ENCODE peak calls at places on chromosomes 3 and 15, in seven cellular contexts. U is IMR-90, C is H9, O is mesendoderm, G is neuronal stem cell, D is H1, K is mesenchymal stem cell. L is an unnamed sample.

GRCh38 chr3:177358085-177358967 is 161.0 kb upstream of the TBL1XR1 start:
- DNase-seq in U (peak), C (peak), O (peak), G (no peak), D (no peak), K (peak), L (peak)

GRCh38 chr3:72538070-72538745 is 310.0 kb downstream of the SHQ1 start:
- DNase-seq in U (no peak), C (no peak), O (no peak), G (no peak), D (no peak), K (no peak), L (no peak)

GRCh38 chr3:178703268-178703975 is 167.2 kb downstream of the KCNMB2 start:
- DNase-seq in U (peak), C (no peak), O (no peak), G (no peak), D (no peak), K (peak), L (no peak)

GRCh38 chr3:193240436-193240849 is 579 bp upstream of the PLAAT1 start:
- DNase-seq in U (no peak), C (peak), O (peak), G (no peak), D (no peak), K (peak), L (no peak)

GRCh38 chr3:71128951-71129350 is 454.6 kb downstream of the FOXP1 start:
- DNase-seq in U (no peak), C (no peak), O (no peak), G (no peak), D (no peak), K (peak), L (no peak)

GRCh38 chr3:54349231-54349647 is 226.9 kb downstream of the CACNA2D3 start:
- DNase-seq in U (no peak), C (no peak), O (peak), G (peak), D (peak), K (no peak), L (no peak)

GRCh38 chr15:63860161-63860954 is 26.6 kb upstream of the HERC1 start:
- DNase-seq in U (no peak), C (no peak), O (no peak), G (no peak), D (no peak), K (no peak), L (no peak)

GRCh38 chr3:52986938-52987337 is 58.9 kb downstream of the SFMBT1 start:
- DNase-seq in U (peak), C (no peak), O (peak), G (no peak), D (no peak), K (peak), L (peak)

GRCh38 chr15:63462053-63462452 is 42.3 kb upstream of the USP3 start:
- DNase-seq in U (peak), C (no peak), O (no peak), G (no peak), D (no peak), K (peak), L (no peak)

GRCh38 chr3:181369637-181370036 is 342.1 kb upstream of the SOX2 start:
- DNase-seq in U (no peak), C (no peak), O (no peak), G (no peak), D (no peak), K (no peak), L (no peak)
- H2BK120ac ChIP-seq in U (no peak), C (no peak), O (no peak), G (no peak), D (no peak), K (no peak), L (no peak)

GRCh38 chr3:157201648-157202278 is 41.8 kb upstream of the CCNL1 start:
- DNase-seq in U (peak), C (no peak), O (peak), G (no peak), D (no peak), K (peak), L (no peak)

GRCh38 chr3:157199841-157200240 is 39.9 kb upstream of the CCNL1 start:
- DNase-seq in U (peak), C (no peak), O (no peak), G (no peak), D (no peak), K (no peak), L (no peak)

GRCh38 chr3:157204880-157205279 is 44.9 kb upstream of the CCNL1 start:
- DNase-seq in U (no peak), C (no peak), O (no peak), G (no peak), D (no peak), K (no peak), L (no peak)

GRCh38 chr3:157204431-157204830 is 44.5 kb upstream of the CCNL1 start:
- DNase-seq in U (peak), C (no peak), O (peak), G (no peak), D (no peak), K (peak), L (no peak)
- H2BK120ac ChIP-seq in U (no peak), C (no peak), O (no peak), G (no peak), D (no peak), K (no peak), L (no peak)

GRCh38 chr3:76345878-76346277 is 560.5 kb upstream of the ZNF717 start:
- DNase-seq in U (no peak), C (no peak), O (no peak), G (no peak), D (no peak), K (no peak), L (no peak)
- H2BK120ac ChIP-seq in U (no peak), C (no peak), O (no peak), G (no peak), D (no peak), K (no peak), L (no peak)

DNA sequence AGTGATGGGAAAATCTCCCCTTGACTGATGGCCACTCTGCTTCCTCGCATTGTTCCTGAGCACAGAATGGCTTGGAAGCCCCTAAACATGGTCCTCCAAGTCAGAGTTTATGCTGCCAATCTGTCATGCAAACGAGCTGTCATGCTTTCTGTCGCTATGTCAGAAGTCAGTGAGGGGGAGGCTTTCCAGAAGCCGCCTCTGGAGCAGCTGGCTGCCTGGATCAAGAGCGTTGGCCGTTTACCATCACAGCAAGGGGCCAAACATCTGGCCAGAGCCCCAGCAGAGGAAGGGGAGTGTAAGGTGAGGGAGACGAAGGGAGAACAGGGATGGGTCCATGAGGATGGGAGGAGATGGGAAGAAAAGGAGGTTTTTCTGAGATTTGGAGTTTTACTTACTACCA is 372.6 kb upstream of the NR2F2 start:
- DNase-seq in U (no peak), C (peak), O (no peak), G (no peak), D (no peak), K (no peak), L (no peak)
- H2BK120ac ChIP-seq in U (no peak), C (no peak), O (no peak), G (no peak), D (no peak), K (no peak), L (no peak)

GRCh38 chr15:80768158-80768557 is 11.0 kb upstream of the CEMIP start:
- DNase-seq in U (no peak), C (no peak), O (no peak), G (no peak), D (no peak), K (no peak), L (no peak)

GRCh38 chr15:80769471-80770355 is 9.5 kb upstream of the CEMIP start:
- DNase-seq in U (no peak), C (no peak), O (peak), G (no peak), D (no peak), K (no peak), L (peak)

GRCh38 chr15:80770356-80770705 is 8.8 kb upstream of the CEMIP start:
- DNase-seq in U (no peak), C (no peak), O (no peak), G (no peak), D (no peak), K (no peak), L (no peak)

GRCh38 chr15:80764535-80764934 is 14.6 kb upstream of the CEMIP start:
- DNase-seq in U (no peak), C (no peak), O (no peak), G (no peak), D (no peak), K (no peak), L (no peak)

DNA sequence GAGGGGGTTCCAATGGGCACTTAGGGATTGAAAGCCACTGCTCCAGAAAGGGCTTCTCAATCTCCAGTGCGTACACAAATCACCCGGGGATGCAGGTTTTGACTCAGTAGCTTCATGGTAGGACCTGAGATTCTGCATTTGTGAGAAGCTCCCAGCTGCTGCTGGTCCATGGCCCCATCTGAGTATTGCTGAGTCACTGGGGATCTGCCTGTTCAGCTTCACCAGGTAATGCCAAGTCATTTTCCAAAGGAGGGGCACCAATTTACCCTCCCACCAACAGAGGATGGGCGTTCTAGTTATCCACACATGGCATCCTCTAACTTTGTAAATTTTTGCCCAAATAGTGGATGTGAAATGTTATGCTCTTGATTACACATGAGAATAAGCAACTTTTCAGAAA is 12.9 kb upstream of the CEMIP start:
- DNase-seq in U (no peak), C (no peak), O (no peak), G (no peak), D (no peak), K (no peak), L (no peak)
- H2BK120ac ChIP-seq in U (no peak), C (no peak), O (no peak), G (no peak), D (no peak), K (no peak), L (no peak)

GRCh38 chr3:108489776-108490175 is 20.6 kb downstream of the MYH15 start:
- DNase-seq in U (peak), C (peak), O (peak), G (peak), D (no peak), K (peak), L (peak)

GRCh38 chr3:108495717-108496116 is 14.7 kb downstream of the MYH15 start:
- DNase-seq in U (no peak), C (no peak), O (no peak), G (no peak), D (no peak), K (no peak), L (no peak)

GRCh38 chr3:108497271-108497670 is 13.1 kb downstream of the MYH15 start:
- DNase-seq in U (no peak), C (no peak), O (no peak), G (no peak), D (no peak), K (no peak), L (no peak)

GRCh38 chr3:108493862-108494261 is 16.5 kb downstream of the MYH15 start:
- DNase-seq in U (no peak), C (peak), O (no peak), G (no peak), D (no peak), K (no peak), L (no peak)

DNA sequence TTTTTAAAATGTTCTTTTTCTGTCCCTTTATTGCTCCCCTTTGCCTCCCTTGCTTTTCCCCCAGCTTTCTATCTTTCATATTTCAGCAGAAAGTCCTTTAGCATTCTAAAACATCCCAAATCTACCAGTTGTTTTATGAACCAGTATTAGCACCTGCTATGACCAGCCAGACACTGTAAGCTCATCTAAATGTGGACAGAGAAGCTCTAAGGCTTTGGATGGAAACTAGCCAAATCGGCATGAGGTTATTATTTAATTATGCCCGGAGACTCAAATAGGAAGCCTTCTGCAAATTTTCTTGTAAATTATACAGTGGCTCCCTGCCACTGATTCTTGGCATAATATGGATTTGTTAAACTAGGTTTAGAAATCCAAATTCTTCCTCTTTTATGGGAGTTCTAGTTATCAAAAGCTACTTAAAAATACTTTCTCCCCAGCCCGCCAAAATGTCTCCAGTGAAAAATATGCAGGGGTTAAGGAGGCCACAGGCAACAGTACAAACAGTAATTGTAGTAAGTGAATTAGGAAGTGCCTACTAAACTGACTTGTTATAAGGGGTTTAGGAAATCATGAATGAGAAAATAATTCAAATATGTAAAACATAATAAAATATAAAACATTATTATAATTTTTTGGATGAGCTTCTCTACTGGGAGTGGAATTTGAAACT is 15.4 kb downstream of the MYH15 start:
- DNase-seq in U (no peak), C (no peak), O (no peak), G (no peak), D (no peak), K (no peak), L (no peak)
- H2BK120ac ChIP-seq in U (no peak), C (no peak), O (no peak), G (no peak), D (no peak), K (no peak), L (no peak)

GRCh38 chr3:182035324-182035723 is 323.6 kb downstream of the SOX2 start:
- DNase-seq in U (no peak), C (no peak), O (no peak), G (no peak), D (no peak), K (no peak), L (no peak)

DNA sequence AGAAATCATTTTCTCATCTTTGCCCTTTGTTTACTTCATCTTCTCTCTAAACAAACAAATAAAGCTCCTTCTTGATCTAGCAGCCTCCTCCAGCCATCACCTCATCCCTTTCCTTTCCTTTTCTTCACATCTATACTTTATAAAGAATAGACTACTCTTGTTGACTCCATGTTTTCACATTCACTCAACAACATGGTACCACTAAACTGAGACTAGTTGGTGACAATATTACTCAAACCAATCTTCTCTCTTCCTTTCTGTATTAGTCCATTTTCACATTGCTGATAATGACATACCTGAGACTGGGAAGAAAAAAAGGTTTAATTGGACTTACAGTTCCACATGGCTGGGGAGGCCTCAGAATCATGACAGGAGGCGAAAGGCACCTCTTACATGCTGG is 324.7 kb downstream of the SOX2 start:
- DNase-seq in U (no peak), C (no peak), O (no peak), G (no peak), D (no peak), K (no peak), L (no peak)
- H2BK120ac ChIP-seq in U (no peak), C (no peak), O (no peak), G (no peak), D (no peak), K (no peak), L (no peak)

DNA sequence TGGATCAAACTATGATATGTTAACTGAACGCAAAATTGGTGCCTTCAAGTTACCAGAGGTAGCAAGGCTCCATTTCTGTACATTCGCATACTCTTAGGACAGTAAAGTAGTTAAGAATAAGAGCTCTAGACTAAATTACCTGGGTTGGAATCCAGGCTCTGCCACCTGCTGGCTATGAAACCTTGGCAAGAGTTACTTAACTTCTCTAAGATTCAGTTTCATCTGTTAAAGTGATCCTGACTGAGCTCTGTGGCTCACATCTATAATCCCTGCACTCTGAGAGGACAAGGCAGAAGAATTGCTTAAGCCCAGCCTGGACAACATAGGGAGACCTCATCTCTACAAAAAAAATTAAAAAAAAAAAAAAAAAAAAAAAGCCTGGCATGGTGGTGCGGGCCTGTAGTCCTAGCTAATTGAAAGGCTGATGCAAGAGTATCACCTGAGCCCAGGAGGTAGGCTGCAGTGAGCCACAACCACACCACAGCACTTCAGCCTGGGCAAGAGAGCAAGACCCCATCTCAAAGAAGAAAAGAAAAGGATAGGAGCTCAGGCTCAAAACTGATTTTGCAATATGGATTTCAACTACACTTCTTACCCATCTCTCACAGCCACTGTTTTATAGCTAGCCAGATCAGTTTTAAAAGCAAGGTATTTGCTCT is 21.3 kb downstream of the GSK3B start:
- DNase-seq in U (no peak), C (no peak), O (peak), G (no peak), D (no peak), K (no peak), L (peak)
- H2BK120ac ChIP-seq in U (no peak), C (no peak), O (no peak), G (no peak), D (no peak), K (no peak), L (no peak)

DNA sequence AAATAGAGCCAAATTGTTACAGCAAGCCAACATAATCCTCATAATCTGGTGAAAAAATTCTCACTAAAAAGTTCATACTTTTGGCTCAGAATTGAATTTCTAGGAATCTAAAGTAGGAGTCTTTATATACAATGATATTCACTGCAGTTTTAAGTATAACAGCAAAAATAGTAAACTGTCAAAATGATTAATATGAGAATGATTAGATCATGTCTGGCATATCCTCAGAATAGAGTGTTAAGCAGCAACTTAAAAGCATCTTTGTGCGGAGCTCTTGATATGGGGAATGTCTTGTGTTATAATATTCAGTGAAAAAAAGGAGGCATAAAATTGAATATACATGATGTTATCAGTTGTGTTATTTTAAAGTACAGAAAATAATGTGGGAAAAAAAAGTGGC is 16.9 kb downstream of the KNG1 start:
- DNase-seq in U (no peak), C (no peak), O (no peak), G (no peak), D (no peak), K (no peak), L (no peak)
- H2BK120ac ChIP-seq in U (no peak), C (no peak), O (no peak), G (no peak), D (no peak), K (no peak), L (no peak)

GRCh38 chr3:94293793-94294195 is 230.9 kb downstream of the NSUN3 start:
- DNase-seq in U (no peak), C (no peak), O (no peak), G (no peak), D (no peak), K (no peak), L (no peak)

GRCh38 chr3:94291686-94292085 is 228.8 kb downstream of the NSUN3 start:
- DNase-seq in U (no peak), C (no peak), O (no peak), G (no peak), D (no peak), K (no peak), L (no peak)

GRCh38 chr3:94294806-94295205 is 231.9 kb downstream of the NSUN3 start:
- DNase-seq in U (no peak), C (no peak), O (no peak), G (no peak), D (no peak), K (no peak), L (no peak)

GRCh38 chr3:94292151-94292550 is 229.3 kb downstream of the NSUN3 start:
- DNase-seq in U (no peak), C (no peak), O (peak), G (no peak), D (no peak), K (no peak), L (no peak)
- H2BK120ac ChIP-seq in U (no peak), C (no peak), O (no peak), G (no peak), D (no peak), K (no peak), L (no peak)

L was measured in trophoblast cell.